ENCODE peak calls at places on chromosomes 16 and 17, in seven cellular contexts. I, B, S, O, A, U and Q are unnamed samples.
A peak's percentile ranks its signal among the peaks of the same experiment; 100 is the strongest.

GRCh38 chr17:5773942-5774341 is 189.6 kb upstream of the NLRP1 start:
- DNase-seq in I (no peak), B (no peak), S (no peak), O (no peak), A (no peak), U (no peak), Q (no peak)

GRCh38 chr17:72501404-72502110 is 380.7 kb downstream of the SOX9 start:
- DNase-seq in I (no peak), B (no peak), S (no peak), O (no peak), A (no peak), U (no peak), Q (no peak)

GRCh38 chr17:40932608-40933007 is 4.8 kb downstream of the KRT23 start:
- DNase-seq in I (peak; percentile 98), B (no peak), S (no peak), O (no peak), A (peak; percentile 93), U (no peak), Q (no peak)

GRCh38 chr16:8788578-8789172 is 8.8 kb downstream of the TMEM186 start:
- DNase-seq in I (no peak), B (no peak), S (no peak), O (no peak), A (no peak), U (no peak), Q (no peak)

GRCh38 chr17:76696763-76697701 is 13.7 kb downstream of the MXRA7 start:
- DNase-seq in I (no peak), B (no peak), S (peak; percentile 61), O (no peak), A (no peak), U (no peak), Q (peak; percentile 72)

GRCh38 chr16:48444574-48444973 is 59.4 kb upstream of the SIAH1 start:
- DNase-seq in I (peak; percentile 81), B (no peak), S (peak; percentile 89), O (peak; percentile 48), A (no peak), U (no peak), Q (no peak)

GRCh38 chr16:49649013-49649785 is 206.7 kb downstream of the ZNF423 start:
- DNase-seq in I (peak; percentile 75), B (peak; percentile 9), S (peak; percentile 73), O (no peak), A (no peak), U (no peak), Q (no peak)

GRCh38 chr17:77382356-77382911 is 241.7 kb downstream of the SEC14L1 start:
- DNase-seq in I (no peak), B (no peak), S (no peak), O (no peak), A (peak; percentile 51), U (no peak), Q (no peak)

GRCh38 chr16:76946879-76947278 is 244.1 kb upstream of the MON1B start:
- DNase-seq in I (peak; percentile 66), B (peak; percentile 14), S (peak; percentile 64), O (peak; percentile 85), A (no peak), U (no peak), Q (no peak)

GRCh38 chr16:83365166-83365565 is 442.6 kb upstream of the HSBP1 start:
- DNase-seq in I (no peak), B (no peak), S (no peak), O (no peak), A (no peak), U (no peak), Q (no peak)

GRCh38 chr16:68951991-68952877 is 108.9 kb downstream of the TANGO6 start:
- DNase-seq in I (peak; percentile 13), B (peak; percentile 28), S (peak; percentile 18), O (no peak), A (no peak), U (no peak), Q (no peak)

GRCh38 chr17:39618252-39618913 is 8.4 kb upstream of the PPP1R1B start:
- DNase-seq in I (no peak), B (peak; percentile 73), S (no peak), O (peak; percentile 45), A (no peak), U (no peak), Q (peak; percentile 62)